ENCODE peak calls at places on chromosomes 3 and 15, in ten cellular contexts. X is body of pancreas, Q is right lobe of liver, D is sigmoid colon, J is suprapubic skin, Y is IMR-90, E is tibial nerve, U is heart left ventricle, M is spleen, P is NB4. C is an unnamed sample.

GRCh38 chr3:94159062-94159726 is 96.3 kb downstream of the NSUN3 start:
- DNase-seq in X (no peak), Q (no peak), D (no peak), J (no peak), Y (peak), E (peak), U (no peak), M (no peak), P (peak), C (no peak)

GRCh38 chr3:114154321-114154821 is 24.5 kb downstream of the DRD3 start:
- DNase-seq in X (no peak), Q (no peak), D (no peak), J (no peak), Y (no peak), E (no peak), U (no peak), M (no peak), P (no peak), C (no peak)

GRCh38 chr3:141368062-141368924 is at the start of gene ZBTB38:
- DNase-seq in X (peak), Q (peak), D (peak), J (peak), Y (peak), E (peak), U (peak), M (peak), P (no peak), C (peak)

GRCh38 chr15:52624262-52624661 is 54.9 kb downstream of the ATOSA start:
- DNase-seq in X (no peak), Q (no peak), D (no peak), J (no peak), Y (no peak), E (no peak), U (no peak), M (no peak), P (no peak), C (no peak)

GRCh38 chr3:15223684-15224575 is 17.9 kb downstream of the CAPN7 start:
- DNase-seq in X (no peak), Q (no peak), D (no peak), J (no peak), Y (peak), E (no peak), U (no peak), M (no peak), P (no peak), C (no peak)

GRCh38 chr15:62474021-62474770 is 309.1 kb upstream of the C2CD4B start:
- DNase-seq in X (no peak), Q (no peak), D (peak), J (no peak), Y (no peak), E (no peak), U (no peak), M (no peak), P (no peak), C (no peak)

GRCh38 chr3:59575113-59576001 is 525.5 kb upstream of the CFAP20DC start:
- DNase-seq in X (peak), Q (peak), D (peak), J (peak), Y (peak), E (peak), U (peak), M (peak), P (peak), C (peak)

GRCh38 chr3:125191256-125191655 is 21.3 kb downstream of the SLC12A8 start:
- DNase-seq in X (no peak), Q (no peak), D (no peak), J (no peak), Y (peak), E (no peak), U (no peak), M (no peak), P (no peak), C (no peak)

GRCh38 chr15:40340038-40340739 is 550 bp downstream of the CCDC9B start:
- DNase-seq in X (peak), Q (peak), D (peak), J (no peak), Y (peak), E (no peak), U (peak), M (no peak), P (no peak), C (peak)

GRCh38 chr3:151460774-151461450 is at the start of gene IGSF10:
- DNase-seq in X (peak), Q (peak), D (no peak), J (peak), Y (no peak), E (no peak), U (peak), M (peak), P (no peak), C (no peak)

GRCh38 chr3:57757642-57758297 is 1.7 kb downstream of the SLMAP start:
- DNase-seq in X (peak), Q (peak), D (no peak), J (no peak), Y (peak), E (no peak), U (no peak), M (peak), P (peak), C (no peak)

GRCh38 chr3:125694761-125695294 is 99.5 kb upstream of the OSBPL11 start:
- DNase-seq in X (no peak), Q (no peak), D (no peak), J (no peak), Y (no peak), E (no peak), U (no peak), M (no peak), P (no peak), C (no peak)

GRCh38 chr15:61750271-61751084 is 309.8 kb downstream of the VPS13C start:
- DNase-seq in X (peak), Q (no peak), D (no peak), J (no peak), Y (no peak), E (no peak), U (no peak), M (no peak), P (no peak), C (no peak)

GRCh38 chr3:181316481-181316880 is 326.9 kb upstream of the DNAJC19 start:
- DNase-seq in X (no peak), Q (no peak), D (no peak), J (no peak), Y (peak), E (no peak), U (no peak), M (no peak), P (peak), C (no peak)

GRCh38 chr3:14278799-14279705 is 100.4 kb downstream of the LSM3 start:
- DNase-seq in X (no peak), Q (no peak), D (no peak), J (no peak), Y (no peak), E (no peak), U (no peak), M (peak), P (peak), C (no peak)

GRCh38 chr15:45253330-45253729 is 1.3 kb downstream of the SLC28A2 start:
- DNase-seq in X (no peak), Q (no peak), D (no peak), J (no peak), Y (no peak), E (no peak), U (no peak), M (no peak), P (peak), C (no peak)

GRCh38 chr3:120475722-120476385 is 25.1 kb upstream of the FSTL1 start:
- DNase-seq in X (no peak), Q (no peak), D (no peak), J (no peak), Y (peak), E (no peak), U (no peak), M (no peak), P (no peak), C (no peak)

GRCh38 chr3:16148783-16149182 is 25.7 kb upstream of the GALNT15 start:
- DNase-seq in X (no peak), Q (peak), D (peak), J (peak), Y (peak), E (peak), U (peak), M (no peak), P (no peak), C (peak)

GRCh38 chr3:127954642-127955041 is 39.6 kb downstream of the KBTBD12 start:
- DNase-seq in X (no peak), Q (no peak), D (no peak), J (no peak), Y (no peak), E (no peak), U (peak), M (no peak), P (no peak), C (no peak)

GRCh38 chr3:121942116-121942786 is 48.0 kb downstream of the SLC15A2 start:
- DNase-seq in X (peak), Q (no peak), D (no peak), J (no peak), Y (peak), E (no peak), U (no peak), M (no peak), P (no peak), C (no peak)

GRCh38 chr3:127722928-127723603 is 50.3 kb downstream of the ABTB1 start:
- DNase-seq in X (no peak), Q (no peak), D (no peak), J (peak), Y (peak), E (no peak), U (no peak), M (peak), P (no peak), C (no peak)

GRCh38 chr3:140359198-140359995 is 318.5 kb upstream of the TRIM42 start:
- DNase-seq in X (no peak), Q (no peak), D (no peak), J (no peak), Y (no peak), E (no peak), U (no peak), M (no peak), P (no peak), C (no peak)

GRCh38 chr3:108528459-108529231 is 18.2 kb upstream of the MYH15 start:
- DNase-seq in X (no peak), Q (no peak), D (no peak), J (no peak), Y (no peak), E (no peak), U (no peak), M (no peak), P (peak), C (no peak)

GRCh38 chr3:106294121-106294520 is 425.3 kb upstream of the CBLB start:
- DNase-seq in X (no peak), Q (no peak), D (no peak), J (no peak), Y (no peak), E (no peak), U (no peak), M (no peak), P (no peak), C (no peak)

GRCh38 chr15:75235760-75236729 is 22.1 kb upstream of the GOLGA6C start:
- DNase-seq in X (peak), Q (no peak), D (no peak), J (peak), Y (no peak), E (no peak), U (no peak), M (peak), P (no peak), C (no peak)

GRCh38 chr3:160088492-160089137 is 100.0 kb downstream of the IL12A start:
- DNase-seq in X (no peak), Q (no peak), D (no peak), J (no peak), Y (no peak), E (no peak), U (no peak), M (no peak), P (no peak), C (no peak)

GRCh38 chr15:65773386-65774111 is 18.5 kb downstream of the DENND4A start:
- DNase-seq in X (no peak), Q (no peak), D (no peak), J (no peak), Y (no peak), E (no peak), U (no peak), M (no peak), P (no peak), C (no peak)

GRCh38 chr15:68557469-68558317 is 21.1 kb upstream of the CORO2B start:
- DNase-seq in X (no peak), Q (no peak), D (no peak), J (no peak), Y (no peak), E (no peak), U (no peak), M (no peak), P (no peak), C (peak)

GRCh38 chr3:52289338-52289746 is 1.7 kb downstream of the GLYCTK start:
- DNase-seq in X (no peak), Q (no peak), D (peak), J (peak), Y (no peak), E (no peak), U (no peak), M (no peak), P (no peak), C (no peak)

GRCh38 chr3:52289747-52290595 is 2.3 kb downstream of the GLYCTK start:
- DNase-seq in X (peak), Q (peak), D (peak), J (peak), Y (no peak), E (no peak), U (no peak), M (peak), P (no peak), C (no peak)

GRCh38 chr3:52290596-52291507 is 3.2 kb downstream of the GLYCTK start:
- DNase-seq in X (no peak), Q (no peak), D (peak), J (peak), Y (no peak), E (no peak), U (no peak), M (peak), P (no peak), C (no peak)

GRCh38 chr3:52288674-52289073 is 1.0 kb downstream of the GLYCTK start:
- DNase-seq in X (no peak), Q (no peak), D (peak), J (peak), Y (no peak), E (no peak), U (no peak), M (no peak), P (no peak), C (no peak)

DNA sequence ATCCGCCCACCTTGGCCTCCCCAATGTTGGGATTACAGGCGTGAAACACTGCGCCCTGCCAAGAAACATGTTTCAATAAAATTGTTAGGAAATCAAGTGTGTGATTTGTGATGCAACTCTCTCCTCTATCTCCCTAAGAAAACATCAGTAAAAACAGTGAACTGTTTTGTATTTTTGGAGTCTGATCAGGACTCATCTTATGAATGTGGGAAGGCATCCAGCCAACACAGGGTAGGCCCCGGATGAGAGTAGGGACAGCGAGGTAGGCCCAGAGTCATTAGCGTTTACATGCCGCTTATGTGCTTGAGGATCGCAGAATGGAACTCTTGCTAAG is 884 bp upstream of the GLYCTK start:
- DNase-seq in X (peak), Q (peak), D (peak), J (no peak), Y (no peak), E (no peak), U (no peak), M (peak), P (no peak), C (no peak)
- H3K4me3 ChIP-seq in X (no peak), Q (peak), D (peak), J (peak), Y (peak), E (peak), U (peak), M (peak), P (peak), C (peak)

GRCh38 chr3:175410251-175410650 is 551.1 kb downstream of the NAALADL2 start:
- DNase-seq in X (no peak), Q (no peak), D (no peak), J (no peak), Y (peak), E (no peak), U (no peak), M (no peak), P (no peak), C (no peak)
- TF ChIP-seq POLR2A in X (no peak), Q (no peak), D (no peak), J (no peak), Y (no peak), E (no peak), U (no peak), M (no peak), P (no peak), C (no peak)

DNA sequence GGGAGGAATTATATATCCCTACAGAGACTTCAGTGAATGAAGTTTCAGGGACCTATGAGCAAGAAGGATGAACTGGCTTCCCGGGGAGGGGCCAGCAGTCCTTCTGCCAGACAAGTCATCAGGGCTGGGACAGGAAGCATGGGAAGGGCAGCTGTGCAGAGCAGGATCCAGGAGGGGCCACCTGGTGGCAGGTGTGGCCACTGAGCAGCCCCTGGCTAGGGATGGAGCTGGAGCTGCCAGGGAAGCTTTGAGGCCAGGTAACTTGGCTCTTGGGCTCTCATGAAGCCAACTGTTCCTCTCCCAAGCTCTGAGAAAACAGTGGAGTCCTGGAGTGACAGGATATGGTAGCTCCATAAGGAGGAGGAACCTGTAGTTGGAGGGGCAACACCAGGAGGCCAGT is 132.6 kb downstream of the APBA2 start:
- DNase-seq in X (no peak), Q (no peak), D (no peak), J (no peak), Y (no peak), E (no peak), U (no peak), M (no peak), P (no peak), C (no peak)
- TF ChIP-seq CTCF in X (no peak), Q (no peak), D (no peak), J (no peak), Y (no peak), E (no peak), U (no peak), M (no peak), P (no peak), C (no peak)

GRCh38 chr15:69880616-69881309 is 217.0 kb downstream of the TLE3 start:
- DNase-seq in X (no peak), Q (no peak), D (no peak), J (no peak), Y (no peak), E (no peak), U (no peak), M (peak), P (no peak), C (no peak)
- H3K4me3 ChIP-seq in X (no peak), Q (no peak), D (no peak), J (no peak), Y (no peak), E (no peak), U (no peak), M (no peak), P (no peak), C (no peak)

GRCh38 chr15:70096975-70097336 is 761 bp downstream of the TLE3 start:
- DNase-seq in X (no peak), Q (no peak), D (no peak), J (no peak), Y (no peak), E (no peak), U (no peak), M (no peak), P (no peak), C (no peak)

GRCh38 chr15:70095387-70096214 is 2.1 kb downstream of the TLE3 start:
- DNase-seq in X (peak), Q (no peak), D (peak), J (peak), Y (no peak), E (no peak), U (peak), M (peak), P (peak), C (peak)

GRCh38 chr15:70094690-70095311 is 2.9 kb downstream of the TLE3 start:
- DNase-seq in X (no peak), Q (no peak), D (no peak), J (no peak), Y (no peak), E (no peak), U (no peak), M (peak), P (peak), C (no peak)

GRCh38 chr15:70097337-70098169 is at the start of gene TLE3:
- DNase-seq in X (peak), Q (peak), D (peak), J (peak), Y (peak), E (peak), U (peak), M (peak), P (peak), C (peak)

GRCh38 chr15:70096215-70096974 is 1.3 kb downstream of the TLE3 start:
- DNase-seq in X (peak), Q (peak), D (peak), J (peak), Y (peak), E (peak), U (peak), M (peak), P (peak), C (peak)
- TF ChIP-seq POLR2A in X (no peak), Q (no peak), D (peak), J (peak), Y (peak), E (no peak), U (no peak), M (no peak), P (no peak), C (no peak)

GRCh38 chr3:188389711-188390346 is 235.9 kb downstream of the LPP start:
- DNase-seq in X (no peak), Q (no peak), D (peak), J (no peak), Y (no peak), E (no peak), U (no peak), M (peak), P (no peak), C (no peak)
- TF ChIP-seq CTCF in X (no peak), Q (no peak), D (no peak), J (no peak), Y (no peak), E (no peak), U (no peak), M (no peak), P (no peak), C (no peak)

GRCh38 chr3:71316378-71316777 is 267.1 kb downstream of the FOXP1 start:
- DNase-seq in X (no peak), Q (no peak), D (no peak), J (no peak), Y (no peak), E (no peak), U (no peak), M (no peak), P (no peak), C (no peak)

GRCh38 chr3:71317140-71317539 is 266.4 kb downstream of the FOXP1 start:
- DNase-seq in X (no peak), Q (no peak), D (no peak), J (no peak), Y (no peak), E (no peak), U (no peak), M (no peak), P (no peak), C (no peak)

GRCh38 chr3:71319771-71320170 is 263.8 kb downstream of the FOXP1 start:
- DNase-seq in X (no peak), Q (no peak), D (no peak), J (no peak), Y (no peak), E (no peak), U (no peak), M (no peak), P (peak), C (no peak)

GRCh38 chr3:71318459-71318827 is 265.1 kb downstream of the FOXP1 start:
- DNase-seq in X (no peak), Q (no peak), D (no peak), J (no peak), Y (no peak), E (no peak), U (no peak), M (no peak), P (no peak), C (no peak)

DNA sequence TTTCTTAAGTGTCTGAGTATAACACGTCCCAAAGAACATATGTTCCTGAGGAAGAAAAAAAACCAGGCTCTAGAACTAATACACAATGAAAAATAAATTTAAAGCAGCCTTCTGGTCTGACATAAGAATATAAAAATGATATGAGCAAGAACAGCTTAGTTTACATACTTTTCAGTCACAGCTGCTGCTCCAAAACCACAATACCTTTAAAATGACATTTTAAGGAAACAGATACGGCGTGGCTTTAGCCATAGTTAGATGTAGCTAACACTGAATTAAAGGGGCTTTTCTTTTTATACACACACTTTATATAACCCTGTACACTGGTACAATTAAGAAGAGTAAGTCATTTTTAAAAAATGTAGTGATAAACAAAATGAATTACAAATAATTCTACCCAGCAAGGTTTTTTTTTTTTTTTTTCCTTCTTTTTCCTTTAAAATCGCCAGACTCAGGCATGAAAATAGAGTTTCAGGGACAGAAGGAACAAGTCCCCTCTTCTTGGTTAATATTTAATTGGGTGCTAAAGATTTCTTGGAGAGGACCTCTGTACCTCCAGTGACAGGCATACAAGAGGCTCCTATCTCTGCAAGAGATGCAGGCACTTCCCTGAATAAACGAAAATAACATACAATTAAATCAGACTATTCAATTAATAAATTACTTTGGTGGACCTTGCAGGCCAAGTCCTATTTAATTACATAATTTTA is 265.6 kb downstream of the FOXP1 start:
- DNase-seq in X (no peak), Q (no peak), D (no peak), J (no peak), Y (peak), E (no peak), U (no peak), M (no peak), P (peak), C (no peak)
- H3K4me3 ChIP-seq in X (no peak), Q (no peak), D (no peak), J (no peak), Y (no peak), E (no peak), U (no peak), M (no peak), P (no peak), C (no peak)

C was measured in uterus.